ENCODE peak calls at places on chromosomes 6 and 20, in eight cellular contexts. Y is IMR-90, W is H9, J is neural crest cell, F is thyroid gland, I is sigmoid colon, S is vagina, V is RWPE1. K is an unnamed sample.

GRCh38 chr6:90098025-90098474 is 198.6 kb downstream of the BACH2 start:
- DNase-seq in Y (peak; percentile 89), W (no peak), J (no peak), F (peak; percentile 10), I (peak; percentile 82), S (peak; percentile 95), V (peak; percentile 87), K (no peak)

GRCh38 chr6:168490757-168491156 is 49.8 kb downstream of the SMOC2 start:
- DNase-seq in Y (no peak), W (no peak), J (no peak), F (no peak), I (no peak), S (no peak), V (no peak), K (no peak)

GRCh38 chr20:51583499-51583898 is 41.0 kb upstream of the NFATC2 start:
- DNase-seq in Y (no peak), W (no peak), J (no peak), F (no peak), I (no peak), S (no peak), V (no peak), K (no peak)

GRCh38 chr6:90375681-90376439 is 79.2 kb upstream of the BACH2 start:
- DNase-seq in Y (peak; percentile 87), W (no peak), J (no peak), F (peak; percentile 77), I (no peak), S (no peak), V (peak; percentile 17), K (no peak)

GRCh38 chr20:34210271-34210670 is 31.0 kb upstream of the ASIP start:
- DNase-seq in Y (no peak), W (no peak), J (no peak), F (peak; percentile 34), I (no peak), S (no peak), V (no peak), K (no peak)

GRCh38 chr6:31187780-31188194 is 17.3 kb upstream of the POU5F1 start:
- DNase-seq in Y (no peak), W (no peak), J (no peak), F (no peak), I (no peak), S (no peak), V (no peak), K (no peak)

GRCh38 chr6:7137335-7138106 is 29.8 kb downstream of the RREB1 start:
- DNase-seq in Y (peak; percentile 77), W (peak; percentile 57), J (no peak), F (no peak), I (peak; percentile 84), S (no peak), V (no peak), K (no peak)

GRCh38 chr6:166313255-166314070 is 5.3 kb upstream of the PRR18 start:
- DNase-seq in Y (peak; percentile 45), W (peak; percentile 75), J (peak; percentile 57), F (peak; percentile 31), I (no peak), S (no peak), V (peak; percentile 64), K (no peak)

GRCh38 chr6:42742116-42742894 is 3.6 kb downstream of the TBCC start:
- DNase-seq in Y (peak; percentile 68), W (no peak), J (no peak), F (no peak), I (no peak), S (no peak), V (peak; percentile 38), K (no peak)

GRCh38 chr20:53291548-53291947 is 302.1 kb downstream of the ZNF217 start:
- DNase-seq in Y (no peak), W (peak; percentile 68), J (peak; percentile 13), F (no peak), I (no peak), S (no peak), V (no peak), K (no peak)

GRCh38 chr6:165987483-165988305 is 180.0 kb downstream of the TBXT start:
- DNase-seq in Y (peak; percentile 98), W (peak; percentile 71), J (peak; percentile 51), F (peak; percentile 81), I (peak; percentile 98), S (peak; percentile 93), V (peak; percentile 30), K (peak; percentile 56)

GRCh38 chr6:107192739-107193296 is 77.5 kb upstream of the BEND3 start:
- DNase-seq in Y (no peak), W (no peak), J (no peak), F (no peak), I (no peak), S (no peak), V (no peak), K (no peak)

GRCh38 chr6:106077170-106077569 is 9.0 kb upstream of the PRDM1 start:
- DNase-seq in Y (peak; percentile 53), W (no peak), J (no peak), F (no peak), I (no peak), S (no peak), V (no peak), K (no peak)

GRCh38 chr6:65937982-65938381 is 231.0 kb upstream of the EYS start:
- DNase-seq in Y (no peak), W (no peak), J (no peak), F (no peak), I (no peak), S (no peak), V (no peak), K (no peak)

GRCh38 chr6:8530775-8531435 is 95.6 kb upstream of the SLC35B3 start:
- DNase-seq in Y (no peak), W (no peak), J (no peak), F (no peak), I (no peak), S (no peak), V (no peak), K (no peak)

GRCh38 chr20:37651932-37652331 is 41.9 kb upstream of the CTNNBL1 start:
- DNase-seq in Y (no peak), W (peak; percentile 77), J (no peak), F (peak; percentile 57), I (no peak), S (no peak), V (peak; percentile 71), K (no peak)
- TF ChIP-seq CTCF in Y (peak; percentile 37), W (peak; percentile 77), J (peak; percentile 44), F (peak; percentile 60), I (peak; percentile 22), S (no peak), V (peak; percentile 13), K (no peak)

GRCh38 chr6:157614026-157614484 is 209.0 kb upstream of the SNX9 start:
- DNase-seq in Y (peak; percentile 41), W (no peak), J (no peak), F (no peak), I (no peak), S (no peak), V (no peak), K (no peak)

GRCh38 chr6:157611406-157611805 is 211.6 kb upstream of the SNX9 start:
- DNase-seq in Y (no peak), W (no peak), J (no peak), F (no peak), I (no peak), S (no peak), V (no peak), K (no peak)

GRCh38 chr6:157613011-157613522 is 210.0 kb upstream of the SNX9 start:
- DNase-seq in Y (peak; percentile 97), W (no peak), J (no peak), F (no peak), I (no peak), S (no peak), V (peak; percentile 92), K (no peak)

GRCh38 chr6:157615951-157616350 is 207.1 kb upstream of the SNX9 start:
- DNase-seq in Y (no peak), W (no peak), J (no peak), F (no peak), I (no peak), S (no peak), V (no peak), K (no peak)

GRCh38 chr6:157615411-157615763 is 207.7 kb upstream of the SNX9 start:
- DNase-seq in Y (no peak), W (no peak), J (no peak), F (no peak), I (no peak), S (no peak), V (no peak), K (no peak)
- TF ChIP-seq CTCF in Y (peak; percentile 15), W (peak; percentile 49), J (no peak), F (no peak), I (no peak), S (no peak), V (no peak), K (no peak)

DNA sequence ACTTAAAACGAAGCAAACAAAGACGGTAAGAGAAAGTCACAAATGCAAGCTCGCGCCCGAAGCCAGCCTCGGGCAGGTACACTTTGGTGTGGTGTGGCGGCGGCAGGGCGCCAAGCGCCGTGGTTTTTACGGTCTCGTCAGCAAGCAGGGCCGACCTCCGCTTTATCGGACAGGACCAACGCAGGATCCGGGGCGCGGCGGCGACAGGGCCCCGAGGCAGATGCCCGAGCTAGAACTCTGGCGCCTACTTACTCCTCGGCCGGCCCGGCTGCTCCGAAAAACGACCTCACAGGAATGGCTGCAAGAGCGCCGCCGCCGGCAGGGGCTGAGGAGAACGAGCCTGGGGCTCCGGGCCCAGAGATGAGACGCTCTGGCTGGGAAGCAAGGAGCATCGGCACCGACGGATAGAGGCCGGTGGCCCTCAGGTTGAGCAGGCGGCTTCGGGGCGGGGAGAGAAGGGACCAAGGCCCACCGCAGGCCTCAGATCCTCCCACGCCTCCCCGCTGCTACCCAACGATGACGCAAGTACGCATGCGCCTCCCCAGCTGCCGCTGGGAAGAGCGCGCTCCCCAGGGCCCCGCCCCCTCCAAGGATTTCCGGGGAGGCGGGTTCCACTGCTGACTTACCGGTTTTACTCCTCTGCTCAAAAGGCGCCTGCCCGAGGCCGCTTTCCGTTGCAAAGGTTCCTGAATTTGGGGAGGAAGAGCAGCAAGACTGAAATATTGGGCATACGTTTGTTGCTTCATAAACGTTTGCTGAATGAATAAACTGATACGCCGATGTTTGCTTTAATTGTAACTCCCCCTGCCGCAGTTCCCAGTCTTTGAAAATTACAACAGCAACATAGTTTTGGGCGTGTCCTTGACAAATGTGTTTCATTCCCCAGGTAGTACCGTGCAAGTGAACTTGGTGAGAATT is 60.5 kb downstream of the FAM217A start:
- DNase-seq in Y (peak; percentile 95), W (peak; percentile 96), J (peak; percentile 92), F (peak; percentile 95), I (peak; percentile 97), S (peak; percentile 95), V (peak; percentile 92), K (peak; percentile 96)
- TF ChIP-seq CTCF in Y (peak; percentile 37), W (peak; percentile 46), J (peak; percentile 61), F (peak; percentile 49), I (peak; percentile 72), S (peak; percentile 37), V (peak; percentile 43), K (no peak)

GRCh38 chr20:43409041-43409913 is 48.4 kb upstream of the SRSF6 start:
- DNase-seq in Y (peak; percentile 52), W (peak; percentile 70), J (peak; percentile 10), F (no peak), I (no peak), S (no peak), V (peak; percentile 51), K (no peak)

GRCh38 chr20:43404880-43405279 is 52.8 kb upstream of the SRSF6 start:
- DNase-seq in Y (no peak), W (peak; percentile 73), J (no peak), F (no peak), I (no peak), S (no peak), V (peak; percentile 62), K (no peak)
- TF ChIP-seq CTCF in Y (peak; percentile 12), W (peak; percentile 70), J (no peak), F (no peak), I (no peak), S (no peak), V (peak; percentile 18), K (no peak)

K was measured in mesothelial cell of epicardium.